ENCODE peak calls at places on chromosomes 4 and X, in eight cellular contexts. S is choroid plexus epithelial cell; C is central memory CD4-positive, alpha-beta T cell; T is B cell; Z is K562; I is caudate nucleus; W is AG09309; M is NCI-H748 treated with DMSO at 0.1 percent for 48 hours. A is an unnamed sample.

GRCh38 chr4:187209921-187210613 is 486.4 kb upstream of the FAT1 start:
- DNase-seq in W (peak; percentile 98), M (no peak), S (peak; percentile 6), T (no peak), C (no peak), Z (no peak), I (no peak), A (peak; percentile 25)

GRCh38 chrX:32867781-32868523 is 343.4 kb downstream of the DMD start:
- DNase-seq in S (no peak), W (no peak), I (no peak), Z (no peak), T (no peak), C (no peak), M (no peak), A (no peak)

GRCh38 chr4:96317924-96318323 is 478.0 kb downstream of the PDHA2 start:
- DNase-seq in M (no peak), S (no peak), C (no peak), T (no peak), Z (no peak), I (no peak), W (no peak), A (no peak)

GRCh38 chr4:185149392-185149791 is 6.3 kb downstream of the SLC25A4 start:
- DNase-seq in C (no peak), M (no peak), I (no peak), S (no peak), T (no peak), Z (no peak), W (no peak), A (no peak)

GRCh38 chrX:2345562-2345961 is 155.2 kb downstream of the DHRSX start:
- DNase-seq in W (no peak), M (no peak), C (no peak), Z (no peak), I (no peak), S (no peak), T (no peak), A (no peak)

GRCh38 chr4:121655320-121656268 is 41.2 kb downstream of the ANXA5 start:
- DNase-seq in I (no peak), S (no peak), T (no peak), Z (no peak), C (no peak), M (no peak), W (no peak), A (no peak)

GRCh38 chr4:125735107-125735506 is 420.4 kb downstream of the FAT4 start:
- DNase-seq in I (no peak), C (no peak), S (peak; percentile 99), W (peak; percentile 69), M (no peak), Z (no peak), T (no peak), A (peak; percentile 79)

GRCh38 chrX:42398967-42399631 is 378.9 kb downstream of the PPP1R2C start:
- DNase-seq in Z (no peak), S (peak; percentile 21), C (no peak), T (no peak), I (no peak), M (no peak), W (no peak), A (no peak)

GRCh38 chr4:20532871-20533870 is 167.1 kb upstream of the PACRGL start:
- DNase-seq in T (no peak), Z (no peak), S (no peak), W (peak; percentile 81), I (no peak), C (no peak), M (no peak), A (peak; percentile 49)

GRCh38 chr4:8699063-8699385 is 106.5 kb downstream of the CPZ start:
- DNase-seq in I (no peak), M (no peak), T (no peak), C (no peak), Z (no peak), S (no peak), W (no peak), A (no peak)

GRCh38 chr4:27087306-27088045 is 226.8 kb downstream of the STIM2 start:
- DNase-seq in I (no peak), M (no peak), T (no peak), S (no peak), Z (no peak), C (no peak), W (no peak), A (no peak)

GRCh38 chrX:131262738-131263679 is 26.1 kb downstream of the IGSF1 start:
- DNase-seq in Z (peak; percentile 72), M (no peak), T (no peak), I (no peak), S (no peak), W (no peak), C (no peak), A (no peak)

GRCh38 chrX:78237127-78237526 is 90.3 kb downstream of the CYSLTR1 start:
- DNase-seq in M (no peak), T (no peak), I (no peak), W (no peak), S (no peak), C (no peak), Z (no peak), A (no peak)

GRCh38 chrX:43557792-43558191 is 98.3 kb upstream of the MAOA start:
- DNase-seq in Z (peak; percentile 47), S (peak; percentile 77), I (no peak), W (peak; percentile 7), M (peak; percentile 26), C (peak; percentile 48), T (peak; percentile 76), A (peak; percentile 71)

GRCh38 chr4:60463846-60464502 is 736.2 kb upstream of the ADGRL3 start:
- DNase-seq in S (peak; percentile 37), Z (peak; percentile 8), C (no peak), M (no peak), T (no peak), I (no peak), W (no peak), A (no peak)

GRCh38 chrX:48689143-48689920 is 5.7 kb downstream of the WAS start:
- DNase-seq in W (no peak), M (no peak), Z (no peak), I (no peak), C (no peak), S (no peak), T (no peak), A (no peak)

GRCh38 chr4:15413010-15413622 is 14.7 kb upstream of the C1QTNF7 start:
- DNase-seq in W (no peak), C (no peak), Z (no peak), T (peak; percentile 14), M (no peak), S (no peak), I (no peak), A (peak; percentile 59)

GRCh38 chrX:41906515-41907165 is 16.7 kb downstream of the CASK start:
- DNase-seq in W (no peak), S (peak; percentile 39), I (no peak), M (no peak), T (no peak), Z (no peak), C (no peak), A (peak; percentile 23)